ENCODE peak calls at places on chromosomes 6 and 20, in five cellular contexts. C is non-pigmented ciliary epithelial cell, X is ovary, N is Calu3, E is AG09319. P is an unnamed sample.

GRCh38 chr6:102798631-102799030 is 1405.1 kb downstream of the GRIK2 start:
- DNase-seq in C (no peak), X (no peak), N (no peak), E (no peak), P (no peak)

GRCh38 chr6:142796571-142796970 is 148.4 kb downstream of the HIVEP2 start:
- DNase-seq in C (peak; percentile 19), X (no peak), N (no peak), E (no peak), P (no peak)

GRCh38 chr20:33465536-33466302 is 22.2 kb upstream of the SNTA1 start:
- DNase-seq in C (no peak), X (no peak), N (peak; percentile 25), E (no peak), P (no peak)

GRCh38 chr20:16714765-16715164 is 15.1 kb upstream of the SNRPB2 start:
- DNase-seq in C (no peak), X (no peak), N (no peak), E (no peak), P (no peak)

GRCh38 chr6:168130168-168130651 is 51.2 kb upstream of the FRMD1 start:
- DNase-seq in C (no peak), X (no peak), N (no peak), E (no peak), P (no peak)

GRCh38 chr6:44561832-44562496 is 174.5 kb downstream of the CDC5L start:
- DNase-seq in C (no peak), X (no peak), N (no peak), E (no peak), P (no peak)

GRCh38 chr6:163825033-163825432 is 410.5 kb downstream of the QKI start:
- DNase-seq in C (no peak), X (no peak), N (peak; percentile 7), E (no peak), P (peak; percentile 90)

GRCh38 chr6:90355965-90356364 is 59.3 kb upstream of the BACH2 start:
- DNase-seq in C (no peak), X (peak; percentile 26), N (no peak), E (no peak), P (no peak)

GRCh38 chr6:1584146-1584545 is 25.6 kb upstream of the FOXC1 start:
- DNase-seq in C (no peak), X (no peak), N (no peak), E (no peak), P (no peak)

GRCh38 chr6:90241229-90241873 is 55.3 kb downstream of the BACH2 start:
- DNase-seq in C (no peak), X (no peak), N (no peak), E (no peak), P (no peak)

GRCh38 chr6:137975058-137975940 is 108.2 kb downstream of the TNFAIP3 start:
- DNase-seq in C (no peak), X (no peak), N (no peak), E (no peak), P (no peak)

GRCh38 chr6:2959909-2960719 is 11.3 kb downstream of the SERPINB6 start:
- DNase-seq in C (no peak), X (no peak), N (peak; percentile 20), E (no peak), P (peak; percentile 27)

GRCh38 chr6:15922510-15923307 is 206.2 kb upstream of the MYLIP start:
- DNase-seq in C (peak; percentile 49), X (no peak), N (no peak), E (peak; percentile 27), P (peak; percentile 26)

GRCh38 chr6:151306269-151306783 is 66.6 kb downstream of the AKAP12 start:
- DNase-seq in C (no peak), X (no peak), N (no peak), E (no peak), P (no peak)

GRCh38 chr20:32583581-32584045 is 1.5 kb downstream of the NOL4L start:
- DNase-seq in C (no peak), X (peak; percentile 43), N (no peak), E (no peak), P (no peak)

GRCh38 chr20:4821590-4821989 is 99.9 kb downstream of the PRND start:
- DNase-seq in C (no peak), X (no peak), N (no peak), E (no peak), P (no peak)

GRCh38 chr6:2209226-2209809 is 36.1 kb downstream of the GMDS start:
- DNase-seq in C (no peak), X (no peak), N (peak; percentile 73), E (no peak), P (no peak)

GRCh38 chr6:45923831-45924391 is 91.7 kb downstream of the CLIC5 start:
- DNase-seq in C (peak; percentile 36), X (no peak), N (no peak), E (no peak), P (peak; percentile 32)

GRCh38 chr20:33925867-33926266 is 67.8 kb upstream of the RALY start:
- DNase-seq in C (no peak), X (no peak), N (no peak), E (no peak), P (no peak)

GRCh38 chr20:12371955-12372354 is 454.3 kb downstream of the BTBD3 start:
- DNase-seq in C (no peak), X (no peak), N (no peak), E (no peak), P (no peak)

GRCh38 chr20:60424267-60424904 is 466.2 kb downstream of the CDH26 start:
- DNase-seq in C (no peak), X (no peak), N (no peak), E (no peak), P (no peak)

GRCh38 chr6:36616888-36617521 is 22.8 kb downstream of the SRSF3 start:
- DNase-seq in C (no peak), X (peak; percentile 20), N (peak; percentile 84), E (no peak), P (peak; percentile 32)

GRCh38 chr20:63179876-63180275 is 36.1 kb downstream of the YTHDF1 start:
- DNase-seq in C (no peak), X (no peak), N (no peak), E (no peak), P (no peak)

GRCh38 chr6:72952808-72953630 is 272.3 kb downstream of the KHDC1L start:
- DNase-seq in C (no peak), X (no peak), N (no peak), E (no peak), P (no peak)

GRCh38 chr6:111976169-111976568 is 77.7 kb upstream of the CCN6 start:
- DNase-seq in C (no peak), X (no peak), N (no peak), E (no peak), P (no peak)

GRCh38 chr6:104943781-104944180 is 13.1 kb upstream of the LIN28B start:
- DNase-seq in C (no peak), X (no peak), N (no peak), E (no peak), P (peak; percentile 11)

GRCh38 chr6:399785-400517 is 8.4 kb downstream of the IRF4 start:
- DNase-seq in C (no peak), X (no peak), N (no peak), E (no peak), P (no peak)

GRCh38 chr6:97669191-97669651 is 386.2 kb upstream of the MMS22L start:
- DNase-seq in C (no peak), X (no peak), N (no peak), E (no peak), P (peak; percentile 15)

GRCh38 chr20:62776692-62777527 is 19.4 kb upstream of the MRGBP start:
- DNase-seq in C (no peak), X (no peak), N (peak; percentile 49), E (no peak), P (no peak)

GRCh38 chr6:146887447-146888077 is 288.8 kb downstream of the ADGB start:
- DNase-seq in C (no peak), X (no peak), N (no peak), E (no peak), P (no peak)

GRCh38 chr20:10708342-10709185 is 34.8 kb upstream of the JAG1 start:
- DNase-seq in C (peak; percentile 60), X (no peak), N (no peak), E (no peak), P (peak; percentile 44)

GRCh38 chr6:3119040-3119723 is 671 bp downstream of the BPHL start:
- DNase-seq in C (no peak), X (no peak), N (peak; percentile 5), E (no peak), P (no peak)

GRCh38 chr6:5637714-5638113 is 369.0 kb downstream of the NRN1 start:
- DNase-seq in C (no peak), X (no peak), N (no peak), E (no peak), P (no peak)

GRCh38 chr20:60895363-60896079 is 356.5 kb upstream of the CDH4 start:
- DNase-seq in C (no peak), X (no peak), N (no peak), E (no peak), P (no peak)

GRCh38 chr6:107539409-107539808 is 49.5 kb downstream of the SOBP start:
- DNase-seq in C (peak; percentile 10), X (no peak), N (peak; percentile 28), E (no peak), P (peak; percentile 12)

GRCh38 chr6:28291573-28291972 is 10.2 kb downstream of the PGBD1 start:
- DNase-seq in C (no peak), X (no peak), N (no peak), E (no peak), P (no peak)

P was measured in astrocyte of the cerebellum.